ENCODE peak calls at places on chromosome 22, in six cellular contexts. One of them, this sample, is unnamed.
A peak's percentile ranks its signal among the peaks of the same experiment; 100 is the strongest.

GRCh38 chr22:24400726-24401596 is 26.4 kb upstream of the ADORA2A start:
- DNase-seq in colonic mucosa: no peak
- DNase-seq in transverse colon: no peak
- DNase-seq in right lobe of liver: no peak
- DNase-seq in kidney epithelial cell: no peak
- DNase-seq in left ventricle myocardium inferior: no peak
- DNase-seq in this sample: no peak

GRCh38 chr22:49368976-49369725 is 458.5 kb downstream of the BRD1 start:
- DNase-seq in left ventricle myocardium inferior: no peak
- DNase-seq in right lobe of liver: no peak
- DNase-seq in kidney epithelial cell: no peak
- DNase-seq in transverse colon: no peak
- DNase-seq in colonic mucosa: peak; percentile 14
- DNase-seq in this sample: no peak

GRCh38 chr22:28369849-28370248 is 309.8 kb downstream of the TTC28 start:
- DNase-seq in transverse colon: peak; percentile 10
- DNase-seq in right lobe of liver: no peak
- DNase-seq in left ventricle myocardium inferior: no peak
- DNase-seq in colonic mucosa: peak; percentile 35
- DNase-seq in kidney epithelial cell: no peak
- DNase-seq in this sample: no peak

GRCh38 chr22:35642305-35642741 is 5.9 kb upstream of the APOL6 start:
- DNase-seq in colonic mucosa: peak; percentile 48
- DNase-seq in kidney epithelial cell: no peak
- DNase-seq in left ventricle myocardium inferior: no peak
- DNase-seq in transverse colon: peak; percentile 43
- DNase-seq in right lobe of liver: peak; percentile 91
- DNase-seq in this sample: no peak

GRCh38 chr22:19047993-19048392 is 74.2 kb downstream of the DGCR2 start:
- DNase-seq in colonic mucosa: no peak
- DNase-seq in left ventricle myocardium inferior: no peak
- DNase-seq in transverse colon: no peak
- DNase-seq in right lobe of liver: no peak
- DNase-seq in kidney epithelial cell: no peak
- DNase-seq in this sample: no peak

GRCh38 chr22:23673826-23674690 is 16.8 kb upstream of the RGL4 start:
- DNase-seq in right lobe of liver: no peak
- DNase-seq in colonic mucosa: no peak
- DNase-seq in transverse colon: no peak
- DNase-seq in kidney epithelial cell: no peak
- DNase-seq in left ventricle myocardium inferior: no peak
- DNase-seq in this sample: no peak

GRCh38 chr22:25067851-25068421 is 115.4 kb downstream of the KIAA1671 start:
- DNase-seq in kidney epithelial cell: no peak
- DNase-seq in transverse colon: peak; percentile 41
- DNase-seq in right lobe of liver: no peak
- DNase-seq in colonic mucosa: no peak
- DNase-seq in left ventricle myocardium inferior: no peak
- DNase-seq in this sample: peak; percentile 44

GRCh38 chr22:44497904-44498242 is at the start of gene RTL6:
- DNase-seq in kidney epithelial cell: no peak
- DNase-seq in colonic mucosa: no peak
- DNase-seq in transverse colon: no peak
- DNase-seq in left ventricle myocardium inferior: no peak
- DNase-seq in right lobe of liver: no peak
- DNase-seq in this sample: no peak

GRCh38 chr22:22380098-22381030 is 128.2 kb downstream of the ZNF280B start:
- DNase-seq in left ventricle myocardium inferior: no peak
- DNase-seq in right lobe of liver: no peak
- DNase-seq in kidney epithelial cell: no peak
- DNase-seq in colonic mucosa: no peak
- DNase-seq in transverse colon: peak; percentile 61
- DNase-seq in this sample: no peak

GRCh38 chr22:24796056-24796455 is 10.0 kb upstream of the SGSM1 start:
- DNase-seq in transverse colon: no peak
- DNase-seq in kidney epithelial cell: no peak
- DNase-seq in colonic mucosa: no peak
- DNase-seq in left ventricle myocardium inferior: no peak
- DNase-seq in right lobe of liver: no peak
- DNase-seq in this sample: no peak

GRCh38 chr22:27980424-27981148 is 61.5 kb upstream of the PITPNB start:
- DNase-seq in colonic mucosa: no peak
- DNase-seq in left ventricle myocardium inferior: no peak
- DNase-seq in right lobe of liver: peak; percentile 37
- DNase-seq in transverse colon: no peak
- DNase-seq in kidney epithelial cell: no peak
- DNase-seq in this sample: no peak

GRCh38 chr22:19213001-19213400 is 34.5 kb upstream of the SLC25A1 start:
- DNase-seq in colonic mucosa: no peak
- DNase-seq in left ventricle myocardium inferior: no peak
- DNase-seq in transverse colon: no peak
- DNase-seq in kidney epithelial cell: no peak
- DNase-seq in right lobe of liver: no peak
- DNase-seq in this sample: no peak

GRCh38 chr22:17492247-17492646 is 71.1 kb upstream of the SLC25A18 start:
- DNase-seq in kidney epithelial cell: no peak
- DNase-seq in transverse colon: no peak
- DNase-seq in left ventricle myocardium inferior: peak; percentile 21
- DNase-seq in colonic mucosa: no peak
- DNase-seq in right lobe of liver: no peak
- DNase-seq in this sample: peak; percentile 37

GRCh38 chr22:21762712-21763581 is 27.4 kb upstream of the YPEL1 start:
- DNase-seq in left ventricle myocardium inferior: no peak
- DNase-seq in kidney epithelial cell: no peak
- DNase-seq in colonic mucosa: no peak
- DNase-seq in transverse colon: no peak
- DNase-seq in right lobe of liver: no peak
- DNase-seq in this sample: no peak

GRCh38 chr22:25495286-25495685 is 69.2 kb upstream of the GRK3 start:
- DNase-seq in right lobe of liver: peak; percentile 68
- DNase-seq in kidney epithelial cell: no peak
- DNase-seq in left ventricle myocardium inferior: no peak
- DNase-seq in colonic mucosa: no peak
- DNase-seq in transverse colon: no peak
- DNase-seq in this sample: peak; percentile 45

GRCh38 chr22:35785181-35785923 is 67.7 kb downstream of the APOL5 start:
- DNase-seq in kidney epithelial cell: no peak
- DNase-seq in left ventricle myocardium inferior: no peak
- DNase-seq in colonic mucosa: no peak
- DNase-seq in right lobe of liver: no peak
- DNase-seq in transverse colon: no peak
- DNase-seq in this sample: peak; percentile 67

GRCh38 chr22:49391436-49391835 is 436.2 kb downstream of the BRD1 start:
- DNase-seq in left ventricle myocardium inferior: no peak
- DNase-seq in right lobe of liver: no peak
- DNase-seq in kidney epithelial cell: no peak
- DNase-seq in transverse colon: no peak
- DNase-seq in colonic mucosa: no peak
- DNase-seq in this sample: no peak

GRCh38 chr22:19176732-19177131 is 1.8 kb downstream of the SLC25A1 start:
- DNase-seq in transverse colon: no peak
- DNase-seq in right lobe of liver: no peak
- DNase-seq in left ventricle myocardium inferior: no peak
- DNase-seq in kidney epithelial cell: no peak
- DNase-seq in colonic mucosa: no peak
- DNase-seq in this sample: no peak

GRCh38 chr22:43337385-43337784 is 5.8 kb downstream of the SCUBE1 start:
- DNase-seq in right lobe of liver: peak; percentile 83
- DNase-seq in transverse colon: no peak
- DNase-seq in colonic mucosa: no peak
- DNase-seq in kidney epithelial cell: no peak
- DNase-seq in left ventricle myocardium inferior: no peak
- DNase-seq in this sample: no peak

GRCh38 chr22:23401111-23401909 is 178.8 kb downstream of the IGLL1 start:
- DNase-seq in left ventricle myocardium inferior: no peak
- DNase-seq in colonic mucosa: no peak
- DNase-seq in right lobe of liver: no peak
- DNase-seq in kidney epithelial cell: peak; percentile 56
- DNase-seq in transverse colon: no peak
- DNase-seq in this sample: no peak

GRCh38 chr22:29470159-29470855 is 9.7 kb upstream of the NEFH start:
- DNase-seq in kidney epithelial cell: no peak
- DNase-seq in colonic mucosa: peak; percentile 68
- DNase-seq in right lobe of liver: peak; percentile 54
- DNase-seq in transverse colon: peak; percentile 82
- DNase-seq in left ventricle myocardium inferior: peak; percentile 33
- DNase-seq in this sample: peak; percentile 61

GRCh38 chr22:32487021-32487420 is 12.4 kb downstream of the FBXO7 start:
- DNase-seq in colonic mucosa: no peak
- DNase-seq in kidney epithelial cell: no peak
- DNase-seq in right lobe of liver: no peak
- DNase-seq in transverse colon: no peak
- DNase-seq in left ventricle myocardium inferior: no peak
- DNase-seq in this sample: no peak

GRCh38 chr22:46592390-46592872 is 27.8 kb upstream of the GRAMD4 start:
- DNase-seq in right lobe of liver: peak; percentile 51
- DNase-seq in colonic mucosa: no peak
- DNase-seq in left ventricle myocardium inferior: peak; percentile 60
- DNase-seq in kidney epithelial cell: peak; percentile 43
- DNase-seq in transverse colon: peak; percentile 71
- DNase-seq in this sample: peak; percentile 63

GRCh38 chr22:18056161-18056666 is 21.6 kb upstream of the PEX26 start:
- DNase-seq in right lobe of liver: no peak
- DNase-seq in transverse colon: peak; percentile 57
- DNase-seq in left ventricle myocardium inferior: no peak
- DNase-seq in kidney epithelial cell: no peak
- DNase-seq in colonic mucosa: no peak
- DNase-seq in this sample: no peak

GRCh38 chr22:35475545-35475944 is 65.1 kb upstream of the RASD2 start:
- DNase-seq in right lobe of liver: no peak
- DNase-seq in colonic mucosa: no peak
- DNase-seq in left ventricle myocardium inferior: no peak
- DNase-seq in transverse colon: no peak
- DNase-seq in kidney epithelial cell: no peak
- DNase-seq in this sample: no peak

GRCh38 chr22:35299217-35299716 is 427 bp upstream of the TOM1 start:
- DNase-seq in right lobe of liver: no peak
- DNase-seq in transverse colon: no peak
- DNase-seq in left ventricle myocardium inferior: no peak
- DNase-seq in colonic mucosa: no peak
- DNase-seq in kidney epithelial cell: no peak
- DNase-seq in this sample: no peak

GRCh38 chr22:23061471-23062280 is 8.6 kb upstream of the GNAZ start:
- DNase-seq in transverse colon: no peak
- DNase-seq in left ventricle myocardium inferior: no peak
- DNase-seq in colonic mucosa: no peak
- DNase-seq in right lobe of liver: peak; percentile 31
- DNase-seq in kidney epithelial cell: no peak
- DNase-seq in this sample: no peak

GRCh38 chr22:17112491-17113042 is 8.6 kb downstream of the TMEM121B start:
- DNase-seq in left ventricle myocardium inferior: no peak
- DNase-seq in kidney epithelial cell: no peak
- DNase-seq in colonic mucosa: no peak
- DNase-seq in right lobe of liver: no peak
- DNase-seq in transverse colon: no peak
- DNase-seq in this sample: peak; percentile 80

GRCh38 chr22:27748355-27749168 is 53.0 kb downstream of the MN1 start:
- DNase-seq in transverse colon: no peak
- DNase-seq in left ventricle myocardium inferior: no peak
- DNase-seq in kidney epithelial cell: no peak
- DNase-seq in right lobe of liver: no peak
- DNase-seq in colonic mucosa: no peak
- DNase-seq in this sample: no peak

GRCh38 chr22:17446704-17447103 is 77.4 kb downstream of the CECR2 start:
- DNase-seq in right lobe of liver: no peak
- DNase-seq in transverse colon: no peak
- DNase-seq in colonic mucosa: no peak
- DNase-seq in left ventricle myocardium inferior: no peak
- DNase-seq in kidney epithelial cell: no peak
- DNase-seq in this sample: no peak

GRCh38 chr22:35397095-35397904 is 2.6 kb upstream of the MCM5 start:
- DNase-seq in right lobe of liver: peak; percentile 72
- DNase-seq in kidney epithelial cell: peak; percentile 48
- DNase-seq in left ventricle myocardium inferior: no peak
- DNase-seq in transverse colon: no peak
- DNase-seq in colonic mucosa: no peak
- DNase-seq in this sample: no peak

GRCh38 chr22:37267128-37267587 is 15.2 kb upstream of the CYTH4 start:
- DNase-seq in kidney epithelial cell: no peak
- DNase-seq in transverse colon: peak; percentile 55
- DNase-seq in colonic mucosa: peak; percentile 50
- DNase-seq in right lobe of liver: no peak
- DNase-seq in left ventricle myocardium inferior: peak; percentile 42
- DNase-seq in this sample: peak; percentile 17
- H3K4me3 ChIP-seq in kidney epithelial cell: peak overlapping the region; percentile 25
- H3K4me3 ChIP-seq in transverse colon: peak overlapping the region; percentile 22
- H3K4me3 ChIP-seq in colonic mucosa: peak overlapping the region; percentile 32
- H3K4me3 ChIP-seq in right lobe of liver: peak overlapping the region; percentile 27
- H3K4me3 ChIP-seq in left ventricle myocardium inferior: peak overlapping the region; percentile 55
- H3K4me3 ChIP-seq in this sample: peak overlapping the region; percentile 5

GRCh38 chr22:42280140-42280539 is 9.7 kb upstream of the TCF20 start:
- DNase-seq in right lobe of liver: no peak
- DNase-seq in colonic mucosa: no peak
- DNase-seq in kidney epithelial cell: no peak
- DNase-seq in left ventricle myocardium inferior: no peak
- DNase-seq in transverse colon: no peak
- DNase-seq in this sample: no peak
- H3K4me3 ChIP-seq in right lobe of liver: no peak overlapping the region
- H3K4me3 ChIP-seq in colonic mucosa: no peak overlapping the region
- H3K4me3 ChIP-seq in kidney epithelial cell: no peak overlapping the region
- H3K4me3 ChIP-seq in left ventricle myocardium inferior: no peak overlapping the region
- H3K4me3 ChIP-seq in transverse colon: no peak overlapping the region
- H3K4me3 ChIP-seq in this sample: no peak overlapping the region

GRCh38 chr22:39469326-39469680 is 12.5 kb downstream of the MGAT3 start:
- DNase-seq in right lobe of liver: no peak
- DNase-seq in left ventricle myocardium inferior: no peak
- DNase-seq in colonic mucosa: no peak
- DNase-seq in kidney epithelial cell: no peak
- DNase-seq in transverse colon: no peak
- DNase-seq in this sample: no peak
- H3K4me3 ChIP-seq in right lobe of liver: no peak overlapping the region
- H3K4me3 ChIP-seq in left ventricle myocardium inferior: no peak overlapping the region
- H3K4me3 ChIP-seq in colonic mucosa: no peak overlapping the region
- H3K4me3 ChIP-seq in kidney epithelial cell: no peak overlapping the region
- H3K4me3 ChIP-seq in transverse colon: no peak overlapping the region
- H3K4me3 ChIP-seq in this sample: no peak overlapping the region

GRCh38 chr22:33666249-33666648 is 254.0 kb downstream of the LARGE1 start:
- DNase-seq in kidney epithelial cell: no peak
- DNase-seq in colonic mucosa: no peak
- DNase-seq in right lobe of liver: no peak
- DNase-seq in left ventricle myocardium inferior: no peak
- DNase-seq in transverse colon: no peak
- DNase-seq in this sample: no peak

GRCh38 chr22:33666661-33667619 is 253.3 kb downstream of the LARGE1 start:
- DNase-seq in colonic mucosa: peak; percentile 20
- DNase-seq in right lobe of liver: no peak
- DNase-seq in transverse colon: peak; percentile 14
- DNase-seq in left ventricle myocardium inferior: no peak
- DNase-seq in kidney epithelial cell: no peak
- DNase-seq in this sample: no peak
- H3K4me3 ChIP-seq in colonic mucosa: no peak overlapping the region
- H3K4me3 ChIP-seq in right lobe of liver: no peak overlapping the region
- H3K4me3 ChIP-seq in transverse colon: no peak overlapping the region
- H3K4me3 ChIP-seq in left ventricle myocardium inferior: no peak overlapping the region
- H3K4me3 ChIP-seq in kidney epithelial cell: no peak overlapping the region
- H3K4me3 ChIP-seq in this sample: no peak overlapping the region

DNA sequence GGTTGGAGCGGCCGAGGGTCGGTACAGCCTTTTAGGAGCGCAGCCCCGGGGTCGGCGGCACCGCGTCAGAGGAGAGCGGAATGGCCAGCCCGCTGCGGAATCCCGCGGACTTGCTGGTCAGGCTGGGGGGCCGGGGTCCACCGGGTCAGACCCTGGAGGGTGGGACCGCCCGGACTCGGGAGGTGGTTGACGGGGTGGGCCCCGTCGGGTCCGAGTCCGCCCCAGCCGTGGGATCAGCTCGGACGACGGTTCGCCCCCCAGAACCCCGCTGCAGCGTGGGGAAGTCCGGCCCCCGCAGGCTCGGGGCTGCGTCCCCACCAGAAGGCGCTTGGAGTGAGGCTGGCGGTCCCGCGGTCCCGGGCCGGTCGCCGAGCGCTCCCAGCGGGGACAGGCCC is 301 bp upstream of the ADM2 start:
- DNase-seq in transverse colon: no peak
- DNase-seq in left ventricle myocardium inferior: no peak
- DNase-seq in kidney epithelial cell: no peak
- DNase-seq in right lobe of liver: no peak
- DNase-seq in colonic mucosa: no peak
- DNase-seq in this sample: no peak
- H3K4me3 ChIP-seq in transverse colon: peak overlapping the region; percentile 59
- H3K4me3 ChIP-seq in left ventricle myocardium inferior: peak overlapping the region; percentile 63
- H3K4me3 ChIP-seq in kidney epithelial cell: peak overlapping the region; percentile 39
- H3K4me3 ChIP-seq in right lobe of liver: peak overlapping the region; percentile 53
- H3K4me3 ChIP-seq in colonic mucosa: peak overlapping the region; percentile 52
- H3K4me3 ChIP-seq in this sample: peak overlapping the region; percentile 24

This sample was measured in thyroid gland.